ENCODE peak calls at places on chromosomes 5 and 9, in seven cellular contexts. N is adrenal gland, B is GM23338, A is upper lobe of right lung, T is A673, R is lung, Y is fibroblast of lung. O is an unnamed sample.

GRCh38 chr9:69871143-69871834 is 50.7 kb downstream of the CFAP95 start:
- DNase-seq in A (no peak), N (no peak), B (no peak), T (no peak), R (no peak), Y (no peak), O (no peak)

GRCh38 chr5:125162714-125163113 is 416.3 kb upstream of the ZNF608 start:
- DNase-seq in B (no peak), T (no peak), A (no peak), N (no peak), R (no peak), Y (no peak), O (no peak)

GRCh38 chr9:94808926-94809700 is 82.6 kb downstream of the AOPEP start:
- DNase-seq in B (no peak), Y (peak), A (no peak), R (no peak), T (no peak), N (no peak), O (no peak)

GRCh38 chr5:98936948-98937715 is 8.3 kb upstream of the CHD1 start:
- DNase-seq in B (no peak), N (no peak), Y (peak), R (no peak), T (no peak), A (no peak), O (no peak)

GRCh38 chr5:131379723-131380122 is 115.9 kb downstream of the CDC42SE2 start:
- DNase-seq in R (no peak), N (no peak), B (no peak), Y (peak), T (peak), A (no peak), O (peak)

GRCh38 chr5:90050135-90050534 is 359.4 kb downstream of the CETN3 start:
- DNase-seq in R (no peak), Y (peak), N (no peak), B (no peak), A (no peak), T (no peak), O (no peak)

GRCh38 chr9:107693620-107694326 is 204.2 kb upstream of the KLF4 start:
- DNase-seq in A (no peak), N (no peak), T (no peak), B (no peak), Y (peak), R (no peak), O (peak)

GRCh38 chr5:134575316-134575715 is 49.8 kb downstream of the JADE2 start:
- DNase-seq in Y (no peak), B (no peak), A (no peak), R (no peak), N (no peak), T (no peak), O (no peak)

GRCh38 chr9:112072721-112073553 is 102.2 kb downstream of the SUSD1 start:
- DNase-seq in B (no peak), T (no peak), N (no peak), R (no peak), A (no peak), Y (peak), O (peak)

GRCh38 chr5:2139478-2139877 is 256.8 kb upstream of the IRX4 start:
- DNase-seq in R (no peak), Y (no peak), A (no peak), T (no peak), B (no peak), N (peak), O (no peak)

GRCh38 chr9:14842269-14842668 is 68.0 kb downstream of the FREM1 start:
- DNase-seq in Y (no peak), A (no peak), T (no peak), N (no peak), B (no peak), R (no peak), O (no peak)

DNA sequence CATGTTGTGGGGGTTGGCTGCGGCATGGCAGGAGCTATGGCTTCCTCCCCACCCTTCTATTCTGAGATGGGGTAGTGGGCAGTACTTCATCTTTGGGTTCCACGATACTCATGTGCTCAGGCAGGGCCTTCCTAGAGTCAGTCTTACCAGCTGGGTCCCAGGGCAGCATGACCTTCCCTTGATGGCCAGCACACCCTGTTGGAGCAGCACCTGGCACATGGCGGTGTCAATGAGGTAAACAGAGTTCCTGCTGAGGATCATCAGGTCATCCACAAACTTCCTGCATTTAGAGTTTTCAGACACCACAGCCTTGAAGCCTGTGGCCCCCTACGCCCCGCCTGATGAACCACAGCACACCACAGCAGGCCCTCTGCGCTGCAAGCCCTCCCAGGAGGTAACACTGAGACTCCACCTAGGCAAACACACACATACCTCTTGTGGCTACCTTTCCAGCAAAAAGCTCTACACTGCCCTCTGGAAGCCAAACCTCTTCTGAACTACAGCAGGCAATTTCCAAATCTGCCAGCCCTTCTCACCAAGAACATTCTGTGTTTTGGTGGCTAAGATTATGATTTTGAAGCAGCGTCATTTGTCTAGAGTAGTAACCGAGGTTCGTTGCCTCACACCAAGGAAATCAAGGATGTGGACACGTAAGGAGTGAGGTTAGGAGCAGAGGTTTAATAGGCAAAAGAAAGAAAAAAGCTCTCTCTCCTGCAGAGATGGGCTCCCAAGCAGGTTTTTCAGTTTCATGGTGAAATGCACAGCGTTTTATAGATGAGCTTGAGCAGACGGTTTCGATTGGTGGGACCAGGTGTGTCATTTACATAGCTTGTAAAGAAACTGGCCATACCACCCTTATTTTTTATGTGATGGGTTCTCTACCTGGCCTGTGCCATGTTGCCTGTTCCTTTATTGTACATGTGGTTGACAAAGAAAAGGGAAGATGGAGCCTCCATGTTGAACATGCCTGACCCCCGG is 20.3 kb upstream of the TMEM174 start:
- DNase-seq in B (peak), R (no peak), A (no peak), N (no peak), T (no peak), Y (no peak), O (no peak)
- TF ChIP-seq CTCF in B (peak), R (no peak), A (no peak), N (no peak), T (peak), Y (no peak), O (peak)

GRCh38 chr5:177598477-177598876 is 1.5 kb upstream of the B4GALT7 start:
- DNase-seq in Y (peak), A (no peak), N (no peak), T (no peak), R (no peak), B (no peak), O (peak)
- H3K4me3 ChIP-seq in Y (no peak), A (no peak), N (no peak), T (no peak), R (no peak), B (no peak), O (no peak)

GRCh38 chr9:133564451-133564850 is 29.9 kb downstream of the ADAMTSL2 start:
- DNase-seq in A (no peak), Y (no peak), T (no peak), N (no peak), B (no peak), R (no peak), O (no peak)
- TF ChIP-seq CTCF in A (no peak), Y (no peak), T (no peak), N (peak), B (no peak), R (no peak), O (no peak)

GRCh38 chr9:131291795-131292315 is 2.3 kb downstream of the PLPP7 start:
- DNase-seq in B (no peak), A (no peak), R (no peak), N (no peak), T (no peak), Y (no peak), O (no peak)
- H3K4me3 ChIP-seq in B (no peak), A (no peak), R (no peak), N (no peak), T (no peak), Y (no peak), O (no peak)

GRCh38 chr5:118863345-118863744 is 125.0 kb downstream of the DTWD2 start:
- DNase-seq in T (no peak), B (no peak), Y (peak), R (no peak), A (no peak), N (no peak), O (peak)

GRCh38 chr5:118862596-118862995 is 125.8 kb downstream of the DTWD2 start:
- DNase-seq in N (no peak), Y (peak), A (no peak), R (no peak), B (no peak), T (no peak), O (no peak)

GRCh38 chr5:118854819-118855218 is 133.5 kb downstream of the DTWD2 start:
- DNase-seq in N (no peak), Y (no peak), B (no peak), A (no peak), R (no peak), T (no peak), O (no peak)

GRCh38 chr5:118857700-118858099 is 130.6 kb downstream of the DTWD2 start:
- DNase-seq in Y (peak), B (no peak), T (no peak), A (no peak), R (no peak), N (no peak), O (no peak)
- TF ChIP-seq CTCF in Y (no peak), B (no peak), T (no peak), A (no peak), R (no peak), N (no peak), O (no peak)

DNA sequence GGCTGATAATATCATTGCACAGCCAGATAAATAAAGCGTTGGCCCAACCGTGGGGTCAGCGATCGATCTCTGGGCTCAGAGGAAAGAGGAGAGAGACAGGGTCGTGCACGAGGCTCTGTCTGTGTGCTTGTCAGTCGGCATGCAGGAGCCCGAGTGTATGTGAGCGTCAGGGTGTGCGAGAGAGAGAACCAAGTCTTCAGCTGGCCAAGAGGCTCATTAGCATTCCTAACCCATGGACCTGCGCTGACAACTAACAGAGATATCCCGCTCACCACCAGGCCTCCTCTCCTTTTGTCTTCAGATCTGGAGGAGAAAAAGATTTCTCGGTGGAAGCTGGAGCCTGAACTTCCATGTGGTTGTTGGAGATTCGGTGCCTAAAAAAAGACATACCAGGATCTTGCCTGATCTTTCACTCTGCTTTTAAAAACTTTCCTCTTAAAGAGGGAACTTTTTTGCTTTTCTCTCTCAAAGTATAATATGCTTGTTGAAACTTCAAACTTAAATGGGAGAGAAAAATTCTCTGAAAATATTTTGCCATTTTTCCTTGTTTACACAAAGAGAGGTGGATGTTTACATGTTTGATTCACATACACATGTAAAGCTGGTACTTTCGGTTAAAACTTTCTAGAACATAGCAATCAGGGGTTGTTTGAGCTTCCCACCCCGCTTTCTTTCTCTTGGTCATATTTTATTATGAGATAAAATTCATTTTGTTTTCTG is 16.6 kb downstream of the NR2F1 start:
- DNase-seq in R (no peak), N (no peak), Y (peak), A (no peak), B (peak), T (no peak), O (no peak)
- H3K4me3 ChIP-seq in R (no peak), N (peak), Y (peak), A (peak), B (peak), T (no peak), O (no peak)

DNA sequence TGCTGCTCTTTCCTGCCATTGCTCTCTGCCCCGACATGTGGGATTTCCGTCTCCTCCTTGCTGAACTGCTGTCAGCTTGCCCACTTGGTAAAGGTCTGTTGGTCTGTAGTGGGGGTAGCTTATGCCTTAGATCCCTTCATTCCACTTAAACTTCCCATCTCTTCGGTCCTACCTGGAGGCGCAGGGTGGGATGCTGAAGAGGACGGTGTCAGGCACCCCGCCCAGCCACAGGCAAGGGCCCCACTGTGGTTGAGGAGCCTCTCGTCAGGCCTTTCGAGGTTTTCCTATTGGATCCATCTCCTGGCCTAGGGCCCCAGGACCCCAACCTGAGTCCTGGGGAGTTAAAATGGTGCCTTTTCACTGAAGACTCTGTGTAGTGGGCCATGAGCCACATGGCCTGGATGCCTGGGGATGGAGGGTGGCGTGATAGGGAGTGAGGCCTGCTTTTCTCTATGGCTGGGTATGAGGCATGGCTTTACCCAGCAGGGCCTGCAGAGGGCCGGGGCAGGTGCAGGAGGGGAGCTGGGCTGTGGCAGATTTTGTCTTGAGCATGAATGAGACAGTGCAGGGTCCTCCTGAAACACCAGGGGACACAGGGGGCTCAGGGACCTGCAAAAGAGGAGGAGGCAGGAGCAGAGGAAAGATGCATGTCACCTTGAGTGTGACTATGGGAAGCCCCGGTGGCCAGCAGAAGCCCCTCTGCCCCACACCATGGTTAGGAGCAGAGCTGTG is 25.8 kb upstream of the RNF130 start:
- DNase-seq in R (no peak), T (no peak), N (no peak), A (no peak), Y (no peak), B (no peak), O (no peak)
- TF ChIP-seq CTCF in R (no peak), T (no peak), N (no peak), A (no peak), Y (no peak), B (peak), O (no peak)